ENCODE peak calls at places on chromosomes 3 and 15, in five cellular contexts. O is stimulated activated CD8-positive, alpha-beta memory T cell treated with anti-CD3 and anti-CD28 coated beads, Interleukin-15, amount 100 ng/mL, for 1 hour; V is skeletal muscle cell; C is ELR; F is ecto neural progenitor cell. K is an unnamed sample.
A peak's percentile ranks its signal among the peaks of the same experiment; 100 is the strongest.

GRCh38 chr15:69031013-69032001 is 16.8 kb downstream of the NOX5 start:
- DNase-seq in O (no peak), V (no peak), C (no peak), F (peak; percentile 82), K (no peak)

GRCh38 chr3:16362781-16363180 is 97.8 kb downstream of the OXNAD1 start:
- DNase-seq in O (no peak), V (no peak), F (no peak), C (peak; percentile 85), K (no peak)

GRCh38 chr3:189937302-189938255 is 183.1 kb downstream of the P3H2 start:
- DNase-seq in O (no peak), F (no peak), C (peak; percentile 100), V (peak; percentile 94), K (no peak)

GRCh38 chr15:84398763-84399701 is 163.5 kb downstream of the GOLGA6L4 start:
- DNase-seq in C (no peak), V (no peak), O (no peak), F (peak; percentile 41), K (no peak)

GRCh38 chr3:161035711-161036110 is 69.4 kb downstream of the B3GALNT1 start:
- DNase-seq in O (no peak), F (no peak), C (no peak), V (peak; percentile 66), K (no peak)

GRCh38 chr3:27720899-27721716 is 1.0 kb downstream of the EOMES start:
- DNase-seq in C (no peak), V (no peak), F (peak; percentile 63), O (no peak), K (no peak)

GRCh38 chr3:106728315-106728821 is 648.9 kb upstream of the CCDC54 start:
- DNase-seq in F (no peak), C (peak; percentile 99), V (peak; percentile 94), O (no peak), K (no peak)

GRCh38 chr3:33884204-33884561 is 85.8 kb downstream of the PDCD6IP start:
- DNase-seq in V (no peak), F (no peak), C (peak; percentile 57), O (no peak), K (no peak)

GRCh38 chr3:48466386-48467109 is 20.0 kb downstream of the ATRIP start:
- DNase-seq in V (no peak), F (no peak), O (no peak), C (peak; percentile 16), K (no peak)

GRCh38 chr3:16809482-16809881 is 75.3 kb upstream of the PLCL2 start:
- DNase-seq in O (no peak), V (no peak), F (no peak), C (no peak), K (no peak)

GRCh38 chr3:142180761-142181362 is 31.5 kb upstream of the TFDP2 start:
- DNase-seq in O (no peak), F (peak; percentile 53), C (peak; percentile 60), V (no peak), K (no peak)

GRCh38 chr3:192899540-192899982 is 18.1 kb downstream of the MB21D2 start:
- DNase-seq in O (no peak), V (peak; percentile 78), F (no peak), C (peak; percentile 96), K (no peak)

GRCh38 chr3:58272891-58273290 is 33.2 kb upstream of the RPP14 start:
- DNase-seq in C (no peak), F (no peak), O (no peak), V (no peak), K (no peak)

GRCh38 chr3:126914226-126914625 is 68.7 kb upstream of the PLXNA1 start:
- DNase-seq in F (no peak), V (no peak), O (no peak), C (no peak), K (no peak)

GRCh38 chr3:149417174-149417573 is 39.7 kb upstream of the TM4SF1 start:
- DNase-seq in C (no peak), F (no peak), O (no peak), V (no peak), K (no peak)

GRCh38 chr3:119613201-119613600 is 15.5 kb downstream of the PLA1A start:
- DNase-seq in V (no peak), C (no peak), O (no peak), F (no peak), K (no peak)

GRCh38 chr15:40737048-40737447 is 18.0 kb downstream of the RMDN3 start:
- DNase-seq in V (no peak), F (no peak), O (no peak), C (no peak), K (no peak)

GRCh38 chr3:136069933-136070332 is 104.4 kb downstream of the PPP2R3A start:
- DNase-seq in V (no peak), O (no peak), C (peak; percentile 56), F (no peak), K (no peak)

GRCh38 chr15:32107477-32108080 is 77.3 kb downstream of the CHRNA7 start:
- DNase-seq in V (no peak), C (no peak), O (no peak), F (no peak), K (no peak)

GRCh38 chr3:155391583-155391982 is 98.1 kb upstream of the STRIT1 start:
- DNase-seq in V (peak; percentile 64), O (no peak), F (peak; percentile 57), C (peak; percentile 52), K (no peak)

GRCh38 chr3:53941945-53942344 is 50.3 kb upstream of the SELENOK start:
- DNase-seq in C (no peak), F (no peak), O (no peak), V (no peak), K (no peak)

GRCh38 chr15:39874890-39875549 is 45.0 kb downstream of the GPR176 start:
- DNase-seq in C (peak; percentile 49), O (no peak), F (no peak), V (no peak), K (no peak)

GRCh38 chr3:111566844-111567243 is 24.8 kb downstream of the CD96 start:
- DNase-seq in F (no peak), V (no peak), O (no peak), C (no peak), K (no peak)

GRCh38 chr15:75591655-75592364 is 12.7 kb upstream of the PTPN9 start:
- DNase-seq in F (no peak), C (no peak), O (no peak), V (no peak), K (no peak)

GRCh38 chr15:40264321-40265153 is 18.3 kb downstream of the ANKRD63 start:
- DNase-seq in V (no peak), F (no peak), O (no peak), C (no peak), K (no peak)

GRCh38 chr3:143170676-143171075 is 51.1 kb downstream of the CHST2 start:
- DNase-seq in O (no peak), F (no peak), C (peak; percentile 8), V (peak; percentile 72), K (no peak)

K was measured in activated naive CD8-positive, alpha-beta T cell treated with anti-CD3 and anti-CD28 coated beads, Interleukin-2, amount 50 U/mL, for 16 hours.